ENCODE peak calls at places on chromosomes 6 and 20, in six cellular contexts. One of them, this sample, is unnamed.

GRCh38 chr6:38058022-38058421 is 238.5 kb downstream of the ZFAND3 start:
- DNase-seq in BJ: no peak
- DNase-seq in neural progenitor cell: no peak
- DNase-seq in ureter: no peak
- DNase-seq in right lobe of liver: no peak
- DNase-seq in kidney tubule cell: peak
- DNase-seq in this sample: peak

GRCh38 chr20:13147071-13147961 is 73.8 kb upstream of the ISM1 start:
- DNase-seq in BJ: no peak
- DNase-seq in neural progenitor cell: no peak
- DNase-seq in ureter: peak
- DNase-seq in right lobe of liver: no peak
- DNase-seq in kidney tubule cell: no peak
- DNase-seq in this sample: no peak

GRCh38 chr6:131949909-131950766 is 1.0 kb downstream of the CCN2 start:
- DNase-seq in BJ: peak
- DNase-seq in neural progenitor cell: peak
- DNase-seq in ureter: peak
- DNase-seq in right lobe of liver: peak
- DNase-seq in kidney tubule cell: peak
- DNase-seq in this sample: no peak

GRCh38 chr20:24422361-24422760 is 47.1 kb upstream of the SYNDIG1 start:
- DNase-seq in BJ: no peak
- DNase-seq in neural progenitor cell: no peak
- DNase-seq in ureter: no peak
- DNase-seq in right lobe of liver: no peak
- DNase-seq in kidney tubule cell: no peak
- DNase-seq in this sample: no peak

GRCh38 chr20:10492844-10493243 is 57.7 kb downstream of the SLX4IP start:
- DNase-seq in BJ: no peak
- DNase-seq in neural progenitor cell: no peak
- DNase-seq in ureter: no peak
- DNase-seq in right lobe of liver: no peak
- DNase-seq in kidney tubule cell: no peak
- DNase-seq in this sample: no peak

GRCh38 chr6:53439556-53439955 is 90.8 kb upstream of the ELOVL5 start:
- DNase-seq in BJ: peak
- DNase-seq in neural progenitor cell: no peak
- DNase-seq in ureter: no peak
- DNase-seq in right lobe of liver: no peak
- DNase-seq in kidney tubule cell: peak
- DNase-seq in this sample: no peak

GRCh38 chr6:10800810-10801209 is 37.5 kb downstream of the MAK start:
- DNase-seq in BJ: no peak
- DNase-seq in neural progenitor cell: no peak
- DNase-seq in ureter: no peak
- DNase-seq in right lobe of liver: no peak
- DNase-seq in kidney tubule cell: peak
- DNase-seq in this sample: no peak

GRCh38 chr6:87731818-87732661 is 30.0 kb upstream of the AKIRIN2 start:
- DNase-seq in BJ: peak
- DNase-seq in neural progenitor cell: no peak
- DNase-seq in ureter: peak
- DNase-seq in right lobe of liver: peak
- DNase-seq in kidney tubule cell: peak
- DNase-seq in this sample: peak

GRCh38 chr6:17865243-17865642 is 122.2 kb downstream of the KIF13A start:
- DNase-seq in BJ: no peak
- DNase-seq in neural progenitor cell: no peak
- DNase-seq in ureter: peak
- DNase-seq in right lobe of liver: no peak
- DNase-seq in kidney tubule cell: peak
- DNase-seq in this sample: no peak

GRCh38 chr6:51289041-51289440 is 470.4 kb downstream of the TFAP2B start:
- DNase-seq in BJ: no peak
- DNase-seq in neural progenitor cell: no peak
- DNase-seq in ureter: no peak
- DNase-seq in right lobe of liver: no peak
- DNase-seq in kidney tubule cell: peak
- DNase-seq in this sample: no peak

GRCh38 chr6:168447282-168447681 is 6.3 kb downstream of the SMOC2 start:
- DNase-seq in BJ: no peak
- DNase-seq in neural progenitor cell: no peak
- DNase-seq in ureter: no peak
- DNase-seq in right lobe of liver: no peak
- DNase-seq in kidney tubule cell: no peak
- DNase-seq in this sample: no peak

GRCh38 chr20:51861726-51862466 is 59.6 kb upstream of the SALL4 start:
- DNase-seq in BJ: no peak
- DNase-seq in neural progenitor cell: peak
- DNase-seq in ureter: no peak
- DNase-seq in right lobe of liver: no peak
- DNase-seq in kidney tubule cell: no peak
- DNase-seq in this sample: no peak

GRCh38 chr20:63682384-63683139 is 13.9 kb upstream of the TNFRSF6B start:
- DNase-seq in BJ: peak
- DNase-seq in neural progenitor cell: no peak
- DNase-seq in ureter: no peak
- DNase-seq in right lobe of liver: peak
- DNase-seq in kidney tubule cell: peak
- DNase-seq in this sample: no peak

GRCh38 chr6:154529957-154530356 is 19.5 kb upstream of the CNKSR3 start:
- DNase-seq in BJ: no peak
- DNase-seq in neural progenitor cell: no peak
- DNase-seq in ureter: no peak
- DNase-seq in right lobe of liver: no peak
- DNase-seq in kidney tubule cell: no peak
- DNase-seq in this sample: no peak

GRCh38 chr6:33543116-33543515 is 37.0 kb downstream of the BAK1 start:
- DNase-seq in BJ: no peak
- DNase-seq in neural progenitor cell: no peak
- DNase-seq in ureter: no peak
- DNase-seq in right lobe of liver: no peak
- DNase-seq in kidney tubule cell: no peak
- DNase-seq in this sample: no peak

GRCh38 chr6:3307436-3307835 is 48.7 kb downstream of the PSMG4 start:
- DNase-seq in BJ: no peak
- DNase-seq in neural progenitor cell: no peak
- DNase-seq in ureter: no peak
- DNase-seq in right lobe of liver: no peak
- DNase-seq in kidney tubule cell: no peak
- DNase-seq in this sample: no peak

GRCh38 chr6:13711384-13711725 is 280 bp downstream of the RANBP9 start:
- DNase-seq in BJ: no peak
- DNase-seq in neural progenitor cell: no peak
- DNase-seq in ureter: no peak
- DNase-seq in right lobe of liver: no peak
- DNase-seq in kidney tubule cell: no peak
- DNase-seq in this sample: no peak

This sample was measured in GM19239.